ENCODE peak calls at places on chromosomes 6 and 20, in seven cellular contexts. R is substantia nigra; T is aorta; V is NCI-H1105 treated with DMSO at 0.1 percent for 48 hours; M is anterior cingulate cortex; I is epithelial cell of esophagus; A is stimulated activated naive CD8-positive, alpha-beta T cell treated with anti-CD3 and anti-CD28 coated beads, Interleukin-15, Interleukin-2, amounts not matched to agents 100 U/mL and 50 U/mL, for 24 hours. N is an unnamed sample.

GRCh38 chr6:70415247-70415646 is 1.9 kb downstream of the FAM135A start:
- DNase-seq in R (no peak), T (no peak), V (no peak), M (no peak), I (no peak), A (no peak), N (no peak)

GRCh38 chr20:47262365-47263013 is 94.0 kb downstream of the ZMYND8 start:
- DNase-seq in R (no peak), T (no peak), V (peak), M (no peak), I (no peak), A (no peak), N (no peak)

GRCh38 chr20:48523191-48523757 is 304.5 kb downstream of the PREX1 start:
- DNase-seq in R (no peak), T (no peak), V (no peak), M (no peak), I (peak), A (no peak), N (peak)

GRCh38 chr6:44933113-44933512 is 395.0 kb upstream of the RUNX2 start:
- DNase-seq in R (no peak), T (no peak), V (no peak), M (no peak), I (no peak), A (no peak), N (no peak)

GRCh38 chr20:35560105-35560511 is 18.2 kb downstream of the ERGIC3 start:
- DNase-seq in R (no peak), T (peak), V (no peak), M (no peak), I (peak), A (no peak), N (no peak)

GRCh38 chr6:155882527-155883333 is 427.1 kb upstream of the NOX3 start:
- DNase-seq in R (no peak), T (no peak), V (no peak), M (no peak), I (no peak), A (no peak), N (peak)

GRCh38 chr6:132401120-132401940 is at the start of gene MOXD1:
- DNase-seq in R (no peak), T (peak), V (peak), M (peak), I (peak), A (peak), N (peak)

GRCh38 chr20:3239867-3240775 is 1.1 kb upstream of the SLC4A11 start:
- DNase-seq in R (no peak), T (no peak), V (no peak), M (no peak), I (peak), A (no peak), N (peak)

GRCh38 chr20:483791-484644 is 21.7 kb upstream of the TBC1D20 start:
- DNase-seq in R (peak), T (peak), V (peak), M (peak), I (no peak), A (no peak), N (no peak)

GRCh38 chr6:3719462-3720308 is 31.8 kb downstream of the PXDC1 start:
- DNase-seq in R (no peak), T (no peak), V (no peak), M (no peak), I (no peak), A (no peak), N (no peak)

GRCh38 chr20:56222945-56223344 is 25.6 kb upstream of the MC3R start:
- DNase-seq in R (no peak), T (no peak), V (no peak), M (no peak), I (peak), A (no peak), N (no peak)

GRCh38 chr6:105292689-105293339 is 110.1 kb downstream of the PREP start:
- DNase-seq in R (no peak), T (no peak), V (no peak), M (no peak), I (no peak), A (no peak), N (no peak)

GRCh38 chr6:226516-227073 is 65.7 kb upstream of the DUSP22 start:
- DNase-seq in R (no peak), T (no peak), V (no peak), M (no peak), I (no peak), A (no peak), N (no peak)

GRCh38 chr20:60921021-60921622 is 330.9 kb upstream of the CDH4 start:
- DNase-seq in R (no peak), T (no peak), V (no peak), M (peak), I (no peak), A (peak), N (peak)

GRCh38 chr6:32576261-32576660 is 13.4 kb downstream of the HLA-DRB1 start:
- DNase-seq in R (no peak), T (no peak), V (no peak), M (no peak), I (no peak), A (no peak), N (no peak)

GRCh38 chr6:135054575-135055498 is at the start of gene HBS1L:
- DNase-seq in R (peak), T (peak), V (peak), M (peak), I (peak), A (peak), N (peak)

GRCh38 chr6:128676456-128676855 is 156.1 kb upstream of the PTPRK start:
- DNase-seq in R (no peak), T (no peak), V (no peak), M (no peak), I (peak), A (no peak), N (no peak)

GRCh38 chr6:124487778-124488431 is 474.3 kb upstream of the RNF217 start:
- DNase-seq in R (no peak), T (no peak), V (no peak), M (no peak), I (peak), A (no peak), N (peak)

GRCh38 chr6:101909376-101909775 is 515.9 kb downstream of the GRIK2 start:
- DNase-seq in R (no peak), T (no peak), V (no peak), M (no peak), I (no peak), A (no peak), N (no peak)

GRCh38 chr20:34074101-34074760 is 37.8 kb downstream of the EIF2S2 start:
- DNase-seq in R (no peak), T (no peak), V (no peak), M (no peak), I (peak), A (peak), N (no peak)

GRCh38 chr6:46914279-46914810 is 7.4 kb downstream of the ADGRF5 start:
- DNase-seq in R (no peak), T (no peak), V (no peak), M (no peak), I (no peak), A (no peak), N (no peak)